ENCODE peak calls at places on chromosomes 16 and 17, in six cellular contexts. D, Q, B, L, V and X are unnamed samples.

GRCh38 chr16:1469693-1470201 is 5.1 kb downstream of the CLCN7 start:
- DNase-seq in V (no peak), D (no peak), L (no peak), Q (no peak), B (no peak), X (no peak)

GRCh38 chr17:17008998-17009397 is 33.3 kb upstream of the MPRIP start:
- DNase-seq in D (no peak), V (no peak), B (no peak), L (no peak), Q (no peak), X (no peak)

GRCh38 chr17:76246080-76247066 is 6.1 kb upstream of the RNF157 start:
- DNase-seq in B (no peak), D (no peak), Q (peak), L (peak), V (no peak), X (no peak)

GRCh38 chr16:57837305-57838125 is 35.2 kb upstream of the KIFC3 start:
- DNase-seq in D (no peak), V (no peak), B (no peak), L (no peak), Q (no peak), X (no peak)

GRCh38 chr17:48555183-48555615 is 10.3 kb upstream of the HOXB2 start:
- DNase-seq in B (no peak), V (no peak), L (no peak), D (no peak), Q (no peak), X (no peak)

GRCh38 chr16:67936124-67936875 is at the start of gene PSMB10:
- DNase-seq in L (no peak), B (no peak), V (peak), Q (peak), D (peak), X (peak)

GRCh38 chr17:34613064-34614019 is 34.0 kb downstream of the TMEM132E start:
- DNase-seq in B (peak), D (no peak), L (no peak), Q (no peak), V (peak), X (no peak)

GRCh38 chr16:10756574-10756973 is 12.9 kb downstream of the NUBP1 start:
- DNase-seq in B (no peak), D (no peak), V (no peak), Q (no peak), L (no peak), X (peak)

GRCh38 chr16:56814537-56815432 is 50.2 kb upstream of the SLC12A3 start:
- DNase-seq in D (no peak), L (no peak), B (no peak), Q (no peak), V (no peak), X (no peak)

GRCh38 chr16:85789773-85790172 is 9.6 kb downstream of the EMC8 start:
- DNase-seq in L (no peak), B (no peak), V (no peak), Q (no peak), D (no peak), X (no peak)

GRCh38 chr17:7903154-7904103 is 12.7 kb downstream of the RNF227 start:
- DNase-seq in L (no peak), Q (no peak), D (no peak), V (no peak), B (no peak), X (no peak)

GRCh38 chr17:76735006-76735405 is 2.1 kb downstream of the SRSF2 start:
- DNase-seq in D (no peak), V (no peak), B (no peak), L (no peak), Q (no peak), X (no peak)

GRCh38 chr17:36195474-36196098 is 972 bp downstream of the CCL3L1 start:
- DNase-seq in L (no peak), Q (no peak), V (no peak), B (no peak), D (no peak), X (no peak)

GRCh38 chr17:8073627-8074485 is 13.7 kb downstream of the ALOX12B start:
- DNase-seq in V (peak), B (no peak), Q (peak), D (peak), L (peak), X (peak)

GRCh38 chr16:68091604-68092261 is 6.6 kb downstream of the NFATC3 start:
- DNase-seq in V (no peak), Q (no peak), D (peak), B (no peak), L (no peak), X (peak)

GRCh38 chr17:52235416-52235960 is 77.0 kb upstream of the CA10 start:
- DNase-seq in L (no peak), D (no peak), Q (no peak), B (no peak), V (no peak), X (no peak)

GRCh38 chr17:4796550-4796915 is 569 bp downstream of the PSMB6 start:
- DNase-seq in Q (peak), L (no peak), B (no peak), D (peak), V (no peak), X (peak)

GRCh38 chr17:82361885-82362633 is 3.0 kb downstream of the TEX19 start:
- DNase-seq in D (no peak), V (no peak), Q (no peak), B (no peak), L (no peak), X (no peak)

GRCh38 chr16:16974192-16974591 is 496.6 kb downstream of the XYLT1 start:
- DNase-seq in D (no peak), Q (no peak), V (no peak), L (no peak), B (no peak), X (no peak)

GRCh38 chr16:19704321-19705130 is 13.5 kb downstream of the KNOP1 start:
- DNase-seq in Q (no peak), B (no peak), V (no peak), L (no peak), D (peak), X (peak)

GRCh38 chr16:85548375-85548774 is 64.7 kb upstream of the GSE1 start:
- DNase-seq in V (no peak), Q (no peak), D (no peak), L (no peak), B (no peak), X (no peak)

GRCh38 chr17:65684631-65685030 is 123.2 kb upstream of the AXIN2 start:
- DNase-seq in Q (no peak), L (no peak), D (no peak), B (no peak), V (no peak), X (peak)

GRCh38 chr17:52079496-52079895 is 79.0 kb downstream of the CA10 start:
- DNase-seq in V (no peak), B (no peak), Q (no peak), D (no peak), L (no peak), X (peak)

GRCh38 chr17:42428141-42428944 is 5.3 kb upstream of the CAVIN1 start:
- DNase-seq in Q (peak), B (peak), L (no peak), D (peak), V (peak), X (peak)

GRCh38 chr16:56860226-56861020 is 4.6 kb upstream of the SLC12A3 start:
- DNase-seq in B (no peak), V (no peak), D (no peak), Q (peak), L (peak), X (no peak)

GRCh38 chr17:54932711-54933110 is 32.1 kb downstream of the TOM1L1 start:
- DNase-seq in L (no peak), D (no peak), Q (no peak), B (no peak), V (no peak), X (no peak)

GRCh38 chr17:57705921-57706695 is 39.0 kb downstream of the CCDC182 start:
- DNase-seq in B (peak), V (no peak), Q (no peak), D (no peak), L (no peak), X (no peak)

GRCh38 chr17:43599835-43600234 is 53.7 kb upstream of the ETV4 start:
- DNase-seq in L (no peak), Q (no peak), D (peak), V (no peak), B (no peak), X (peak)

GRCh38 chr16:50196736-50197135 is 43.6 kb downstream of the TENT4B start:
- DNase-seq in B (no peak), V (no peak), L (peak), D (no peak), Q (no peak), X (peak)

GRCh38 chr17:29032798-29033197 is 10.1 kb upstream of the PIPOX start:
- DNase-seq in L (no peak), B (no peak), V (no peak), Q (no peak), D (no peak), X (peak)

GRCh38 chr16:12081048-12081404 is 104.5 kb downstream of the SNX29 start:
- DNase-seq in L (no peak), D (no peak), V (no peak), Q (peak), B (no peak), X (no peak)